ENCODE peak calls at places on chromosomes 2 and 18, in four cellular contexts. V is PC-9, E is upper lobe of right lung, O is GM12878. D is an unnamed sample.

GRCh38 chr18:68262697-68263293 is 452.1 kb downstream of the TMX3 start:
- DNase-seq in V (no peak), E (no peak), O (no peak), D (no peak)

GRCh38 chr2:100339823-100340222 is 17.5 kb upstream of the LONRF2 start:
- DNase-seq in V (no peak), E (no peak), O (no peak), D (no peak)

GRCh38 chr2:46847185-46847710 is 68.4 kb downstream of the MCFD2 start:
- DNase-seq in V (peak; percentile 97), E (peak; percentile 95), O (no peak), D (no peak)

GRCh38 chr2:15675456-15676195 is 84.0 kb downstream of the DDX1 start:
- DNase-seq in V (no peak), E (no peak), O (no peak), D (no peak)

GRCh38 chr2:170467568-170468422 is 247.3 kb upstream of the SP5 start:
- DNase-seq in V (no peak), E (no peak), O (no peak), D (no peak)

GRCh38 chr2:29066271-29066860 is 8.0 kb downstream of the PCARE start:
- DNase-seq in V (no peak), E (no peak), O (no peak), D (no peak)

GRCh38 chr2:55732854-55733253 is 39.2 kb upstream of the PNPT1 start:
- DNase-seq in V (no peak), E (no peak), O (no peak), D (no peak)

GRCh38 chr2:212995920-212996319 is 155.5 kb downstream of the IKZF2 start:
- DNase-seq in V (no peak), E (no peak), O (no peak), D (no peak)

GRCh38 chr2:137992039-137992646 is 27.9 kb downstream of the HNMT start:
- DNase-seq in V (no peak), E (no peak), O (no peak), D (no peak)

DNA sequence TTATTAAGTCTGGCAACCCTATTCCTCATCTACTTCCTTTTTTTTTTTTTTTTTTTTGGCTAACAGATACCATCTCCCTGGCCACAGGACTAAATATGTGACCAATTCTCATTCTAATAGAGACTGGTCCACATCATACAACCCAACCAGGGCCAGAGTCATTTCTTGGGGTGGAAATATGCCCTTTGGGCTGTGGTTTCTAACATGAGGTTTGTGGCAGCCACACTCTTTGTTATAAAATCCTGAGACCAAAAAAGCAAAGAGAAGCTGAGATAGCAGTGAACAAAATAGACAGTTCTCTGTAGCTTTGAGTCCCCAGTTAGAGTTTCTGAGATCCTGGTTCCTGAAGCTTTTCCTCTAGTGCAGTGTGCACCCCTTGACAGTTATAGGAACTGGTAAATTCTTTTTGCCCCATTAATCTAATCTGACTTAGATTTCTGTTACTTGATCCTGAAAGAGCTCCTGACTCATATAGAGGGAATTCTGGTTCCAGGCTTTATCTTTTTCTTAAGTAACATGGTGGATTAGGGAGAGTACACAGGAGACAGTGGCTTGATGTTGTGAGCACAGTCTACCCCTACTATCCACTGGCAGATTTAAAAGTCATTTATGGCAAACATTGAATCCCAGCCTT is 86.8 kb downstream of the MAIP1 start:
- DNase-seq in V (no peak), E (no peak), O (no peak), D (no peak)
- H3K4me3 ChIP-seq in V (no peak overlapping the region), E (no peak overlapping the region), O (no peak overlapping the region), D (no peak overlapping the region)

DNA sequence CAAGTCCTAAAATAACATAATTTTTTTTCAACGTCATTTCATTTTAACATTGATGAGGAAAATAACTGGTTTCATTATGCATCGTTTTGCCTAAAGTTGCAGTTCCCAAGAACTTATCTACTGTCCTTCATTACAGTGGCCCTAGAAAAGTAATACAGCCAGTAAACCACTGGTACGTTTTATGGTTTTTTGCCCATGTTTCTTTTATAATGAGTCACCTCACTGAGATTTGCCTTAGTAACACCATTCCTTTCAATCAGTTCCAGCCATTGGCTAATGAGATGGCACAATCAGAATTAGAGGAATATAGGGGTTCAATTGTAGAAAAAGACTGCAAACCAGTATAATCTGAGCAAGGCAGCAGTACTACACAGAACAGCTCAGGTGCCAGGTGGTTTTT is 422.6 kb upstream of the LYPD1 start:
- DNase-seq in V (no peak), E (no peak), O (no peak), D (no peak)
- TF ChIP-seq CTCF in V (no peak), E (no peak), O (no peak), D (no peak)

GRCh38 chr2:205662389-205662965 is 19.8 kb upstream of the NRP2 start:
- DNase-seq in V (no peak), E (no peak), O (no peak), D (no peak)

GRCh38 chr2:205659922-205660321 is 22.4 kb upstream of the NRP2 start:
- DNase-seq in V (no peak), E (no peak), O (no peak), D (no peak)

GRCh38 chr2:205658068-205658467 is 24.2 kb upstream of the NRP2 start:
- DNase-seq in V (no peak), E (no peak), O (no peak), D (no peak)

GRCh38 chr2:205658572-205658971 is 23.7 kb upstream of the NRP2 start:
- DNase-seq in V (no peak), E (no peak), O (no peak), D (no peak)

GRCh38 chr2:205660521-205661124 is 21.7 kb upstream of the NRP2 start:
- DNase-seq in V (no peak), E (no peak), O (no peak), D (peak; percentile 24)
- H3K4me3 ChIP-seq in V (no peak overlapping the region), E (no peak overlapping the region), O (no peak overlapping the region), D (no peak overlapping the region)

GRCh38 chr18:72704202-72704601 is 160.1 kb upstream of the CBLN2 start:
- DNase-seq in V (no peak), E (no peak), O (no peak), D (no peak)

GRCh38 chr18:72697706-72698105 is 153.6 kb upstream of the CBLN2 start:
- DNase-seq in V (no peak), E (no peak), O (no peak), D (no peak)

GRCh38 chr18:72700961-72701710 is 157.0 kb upstream of the CBLN2 start:
- DNase-seq in V (no peak), E (no peak), O (no peak), D (peak; percentile 25)
- TF ChIP-seq CTCF in V (peak; percentile 82), E (peak; percentile 17), O (peak; percentile 27), D (peak; percentile 21)